ENCODE peak calls at places on chromosomes 7 and 10, in nine cellular contexts. One of them, this sample, is unnamed.

GRCh38 chr7:123355576-123356195 is 155.9 kb upstream of the SLC13A1 start:
- DNase-seq in uterus: no peak
- DNase-seq in activated CD4-positive, alpha-beta T cell treated with anti-CD3 and anti-CD28 coated beads for 1 hour: no peak
- DNase-seq in epithelial cell of esophagus: peak
- DNase-seq in right cardiac atrium: no peak
- DNase-seq in fibroblast of pulmonary artery: peak
- DNase-seq in PC-3: peak
- DNase-seq in midbrain: peak
- DNase-seq in SK-N-DZ: peak
- DNase-seq in this sample: peak

GRCh38 chr10:51685768-51686167 is 13.6 kb downstream of the CSTF2T start:
- DNase-seq in uterus: no peak
- DNase-seq in activated CD4-positive, alpha-beta T cell treated with anti-CD3 and anti-CD28 coated beads for 1 hour: no peak
- DNase-seq in epithelial cell of esophagus: peak
- DNase-seq in right cardiac atrium: no peak
- DNase-seq in fibroblast of pulmonary artery: no peak
- DNase-seq in PC-3: peak
- DNase-seq in midbrain: no peak
- DNase-seq in SK-N-DZ: no peak
- DNase-seq in this sample: no peak

GRCh38 chr10:124150807-124151417 is 57.5 kb upstream of the CHST15 start:
- DNase-seq in uterus: no peak
- DNase-seq in activated CD4-positive, alpha-beta T cell treated with anti-CD3 and anti-CD28 coated beads for 1 hour: no peak
- DNase-seq in epithelial cell of esophagus: no peak
- DNase-seq in right cardiac atrium: no peak
- DNase-seq in fibroblast of pulmonary artery: no peak
- DNase-seq in PC-3: no peak
- DNase-seq in midbrain: no peak
- DNase-seq in SK-N-DZ: no peak
- DNase-seq in this sample: peak

GRCh38 chr7:101959829-101960228 is 142.4 kb downstream of the CUX1 start:
- DNase-seq in uterus: no peak
- DNase-seq in activated CD4-positive, alpha-beta T cell treated with anti-CD3 and anti-CD28 coated beads for 1 hour: no peak
- DNase-seq in epithelial cell of esophagus: no peak
- DNase-seq in right cardiac atrium: no peak
- DNase-seq in fibroblast of pulmonary artery: no peak
- DNase-seq in PC-3: no peak
- DNase-seq in midbrain: no peak
- DNase-seq in SK-N-DZ: no peak
- DNase-seq in this sample: no peak

GRCh38 chr7:35339811-35340210 is 85.9 kb upstream of the TBX20 start:
- DNase-seq in uterus: no peak
- DNase-seq in activated CD4-positive, alpha-beta T cell treated with anti-CD3 and anti-CD28 coated beads for 1 hour: no peak
- DNase-seq in epithelial cell of esophagus: no peak
- DNase-seq in right cardiac atrium: no peak
- DNase-seq in fibroblast of pulmonary artery: no peak
- DNase-seq in PC-3: no peak
- DNase-seq in midbrain: no peak
- DNase-seq in SK-N-DZ: no peak
- DNase-seq in this sample: no peak

GRCh38 chr10:3104251-3104918 is 37.0 kb downstream of the PFKP start:
- DNase-seq in uterus: no peak
- DNase-seq in activated CD4-positive, alpha-beta T cell treated with anti-CD3 and anti-CD28 coated beads for 1 hour: no peak
- DNase-seq in epithelial cell of esophagus: no peak
- DNase-seq in right cardiac atrium: peak
- DNase-seq in fibroblast of pulmonary artery: no peak
- DNase-seq in PC-3: no peak
- DNase-seq in midbrain: peak
- DNase-seq in SK-N-DZ: no peak
- DNase-seq in this sample: no peak

GRCh38 chr10:70481831-70482530 is 3.4 kb downstream of the PALD1 start:
- DNase-seq in uterus: peak
- DNase-seq in activated CD4-positive, alpha-beta T cell treated with anti-CD3 and anti-CD28 coated beads for 1 hour: no peak
- DNase-seq in epithelial cell of esophagus: no peak
- DNase-seq in right cardiac atrium: peak
- DNase-seq in fibroblast of pulmonary artery: no peak
- DNase-seq in PC-3: no peak
- DNase-seq in midbrain: peak
- DNase-seq in SK-N-DZ: no peak
- DNase-seq in this sample: no peak

GRCh38 chr10:7532723-7533498 is 122.1 kb upstream of the SFMBT2 start:
- DNase-seq in uterus: no peak
- DNase-seq in activated CD4-positive, alpha-beta T cell treated with anti-CD3 and anti-CD28 coated beads for 1 hour: no peak
- DNase-seq in epithelial cell of esophagus: no peak
- DNase-seq in right cardiac atrium: no peak
- DNase-seq in fibroblast of pulmonary artery: no peak
- DNase-seq in PC-3: no peak
- DNase-seq in midbrain: no peak
- DNase-seq in SK-N-DZ: no peak
- DNase-seq in this sample: no peak